ENCODE peak calls at places on chromosomes 4 and X, in eight cellular contexts. F is neural progenitor cell, D is AG04449, M is BJ, O is hepatocyte, A is left lung, U is fibroblast of mammary gland, L is pancreas. P is an unnamed sample.

GRCh38 chr4:81421346-81422218 is 50.1 kb downstream of the RASGEF1B start:
- DNase-seq in O (peak; percentile 55), U (peak; percentile 52), M (no peak), D (no peak), L (peak; percentile 18), A (peak; percentile 44), F (peak; percentile 21), P (no peak)

GRCh38 chrX:19543951-19544359 is 28.6 kb upstream of the MAP3K15 start:
- DNase-seq in A (no peak), L (no peak), M (no peak), O (no peak), D (no peak), F (no peak), U (no peak), P (no peak)

GRCh38 chr4:168070903-168071302 is 21.4 kb upstream of the ANXA10 start:
- DNase-seq in A (no peak), O (no peak), L (no peak), U (no peak), F (no peak), D (no peak), M (no peak), P (no peak)

GRCh38 chr4:22668301-22668700 is 24.4 kb upstream of the GBA3 start:
- DNase-seq in L (no peak), U (peak; percentile 66), O (no peak), A (no peak), F (no peak), M (peak; percentile 46), D (peak; percentile 56), P (no peak)

GRCh38 chr4:80788798-80789197 is 241.7 kb upstream of the BMP3 start:
- DNase-seq in D (no peak), M (no peak), A (no peak), U (peak; percentile 10), F (no peak), L (no peak), O (peak; percentile 8), P (no peak)

GRCh38 chrX:46750829-46751228 is 8.1 kb downstream of the SLC9A7 start:
- DNase-seq in O (no peak), U (no peak), D (no peak), M (no peak), F (no peak), A (no peak), L (no peak), P (no peak)

GRCh38 chr4:10082459-10083272 is 33.9 kb downstream of the WDR1 start:
- DNase-seq in F (no peak), L (no peak), O (no peak), A (peak; percentile 19), M (no peak), D (no peak), U (no peak), P (no peak)

GRCh38 chr4:171846232-171846631 is 33.0 kb downstream of the GALNTL6 start:
- DNase-seq in A (no peak), D (peak; percentile 17), F (peak; percentile 83), U (peak; percentile 40), L (peak; percentile 15), O (peak; percentile 77), M (no peak), P (no peak)

GRCh38 chr4:72909461-72909860 is 160.1 kb downstream of the COX18 start:
- DNase-seq in U (no peak), O (peak; percentile 56), A (no peak), F (peak; percentile 52), M (no peak), L (peak; percentile 11), D (no peak), P (no peak)
- TF ChIP-seq CTCF in U (no peak), O (peak; percentile 43), A (peak; percentile 29), F (peak; percentile 54), M (peak; percentile 35), L (no peak), D (no peak), P (no peak)

DNA sequence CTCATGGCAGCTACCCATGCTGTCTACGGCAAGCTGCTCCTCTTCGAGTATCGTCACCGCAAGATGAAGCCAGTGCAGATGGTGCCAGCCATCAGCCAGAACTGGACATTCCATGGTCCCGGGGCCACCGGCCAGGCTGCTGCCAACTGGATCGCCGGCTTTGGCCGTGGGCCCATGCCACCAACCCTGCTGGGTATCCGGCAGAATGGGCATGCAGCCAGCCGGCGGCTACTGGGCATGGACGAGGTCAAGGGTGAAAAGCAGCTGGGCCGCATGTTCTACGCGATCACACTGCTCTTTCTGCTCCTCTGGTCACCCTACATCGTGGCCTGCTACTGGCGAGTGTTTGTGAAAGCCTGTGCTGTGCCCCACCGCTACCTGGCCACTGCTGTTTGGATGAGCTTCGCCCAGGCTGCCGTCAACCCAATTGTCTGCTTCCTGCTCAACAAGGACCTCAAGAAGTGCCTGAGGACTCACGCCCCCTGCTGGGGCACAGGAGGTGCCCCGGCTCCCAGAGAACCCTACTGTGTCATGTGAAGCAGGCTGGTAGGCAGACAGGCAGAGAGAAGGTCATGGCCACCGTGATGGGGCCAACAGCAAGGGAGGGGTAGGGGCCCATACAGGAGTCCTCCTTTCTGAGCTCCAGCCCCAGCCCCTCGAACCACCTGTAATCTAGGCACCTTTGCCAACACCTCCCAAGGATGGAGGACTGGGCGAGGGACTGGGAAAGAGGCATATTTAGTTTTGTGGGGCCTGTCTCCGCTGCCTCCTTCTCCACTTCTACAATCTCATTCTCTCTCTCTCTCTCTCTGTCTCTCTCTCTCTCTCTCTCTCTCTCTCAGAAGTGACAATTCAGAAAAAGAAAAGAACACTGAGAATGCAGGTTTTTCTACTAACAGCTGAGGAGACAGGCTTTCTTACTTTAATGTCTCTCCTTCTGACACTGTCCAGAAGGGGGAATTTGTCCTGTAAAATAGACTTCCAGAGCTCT is 4.7 kb upstream of the TSPYL2 start:
- DNase-seq in U (no peak), M (no peak), O (no peak), D (no peak), L (no peak), F (no peak), A (no peak), P (no peak)
- TF ChIP-seq CTCF in U (no peak), M (no peak), O (no peak), D (no peak), L (no peak), F (no peak), A (no peak), P (no peak)

GRCh38 chr4:90293320-90293719 is 166.1 kb downstream of the CCSER1 start:
- DNase-seq in L (no peak), M (no peak), D (no peak), U (peak; percentile 32), A (no peak), O (no peak), F (no peak), P (no peak)
- TF ChIP-seq CTCF in L (no peak), M (peak; percentile 36), D (no peak), U (peak; percentile 47), A (peak; percentile 41), O (peak; percentile 89), F (peak; percentile 70), P (peak; percentile 83)

GRCh38 chr4:7645158-7645557 is 210.4 kb upstream of the PSAPL1 start:
- DNase-seq in O (no peak), A (no peak), M (no peak), F (no peak), D (no peak), L (no peak), U (no peak), P (no peak)
- TF ChIP-seq CTCF in O (no peak), A (no peak), M (no peak), F (no peak), D (no peak), L (no peak), U (no peak), P (no peak)

DNA sequence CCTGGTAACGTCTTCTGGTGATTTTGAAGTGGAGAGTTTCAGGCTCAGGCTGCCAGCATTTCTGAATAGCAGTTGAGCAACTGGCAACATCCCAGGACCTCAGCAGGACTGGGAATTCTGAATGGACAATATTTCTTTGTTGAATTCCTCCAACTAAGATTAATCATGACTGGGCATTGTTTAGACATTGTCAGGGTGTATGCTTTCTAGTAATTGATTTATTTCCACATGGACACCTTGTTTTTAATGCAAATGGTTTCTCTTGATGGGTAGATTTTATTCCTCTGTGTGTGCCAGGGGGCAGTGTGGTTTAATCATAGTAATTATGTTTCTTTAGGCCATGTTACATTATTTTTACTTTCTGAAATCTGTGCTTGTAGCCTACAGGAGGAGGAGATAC is 1004.7 kb upstream of the LCORL start:
- DNase-seq in L (peak; percentile 24), D (no peak), A (no peak), O (no peak), U (no peak), F (no peak), M (no peak), P (no peak)
- TF ChIP-seq CTCF in L (no peak), D (no peak), A (no peak), O (peak; percentile 15), U (no peak), F (peak; percentile 21), M (no peak), P (no peak)

DNA sequence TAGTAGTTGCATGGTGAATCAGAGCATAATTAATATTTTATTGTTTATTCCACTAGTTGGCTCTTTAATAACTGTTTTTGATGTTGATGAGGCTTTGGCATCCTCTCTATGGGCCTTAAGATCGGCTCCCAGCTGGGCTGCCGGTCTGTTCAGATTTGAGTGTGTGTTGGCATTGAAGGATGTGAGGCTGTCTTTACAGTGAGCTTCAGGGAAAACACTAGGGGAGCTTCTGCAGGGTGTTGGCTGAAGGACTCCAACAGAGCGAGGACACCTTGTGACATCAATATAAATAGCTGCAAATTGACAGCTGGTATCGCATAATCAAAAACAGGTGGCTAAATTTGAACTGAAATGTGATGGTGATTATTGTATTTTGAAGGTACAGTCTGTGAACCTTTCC is 322.0 kb downstream of the FSTL5 start:
- DNase-seq in F (no peak), L (no peak), A (no peak), O (no peak), U (no peak), M (no peak), D (no peak), P (no peak)
- TF ChIP-seq CTCF in F (no peak), L (no peak), A (no peak), O (no peak), U (no peak), M (no peak), D (no peak), P (no peak)

GRCh38 chr4:54384563-54384962 is 155.5 kb downstream of the PDGFRA start:
- DNase-seq in O (peak; percentile 34), D (no peak), U (peak; percentile 54), F (peak; percentile 38), L (no peak), M (no peak), A (no peak), P (no peak)
- TF ChIP-seq CTCF in O (peak; percentile 37), D (peak; percentile 62), U (peak; percentile 54), F (peak; percentile 41), L (no peak), M (peak; percentile 64), A (peak; percentile 19), P (no peak)

GRCh38 chrX:72540318-72540717 is 32.3 kb downstream of the HDAC8 start:
- DNase-seq in D (no peak), A (no peak), O (peak; percentile 8), M (peak; percentile 1), L (no peak), F (no peak), U (peak; percentile 59), P (no peak)
- TF ChIP-seq CTCF in D (no peak), A (peak; percentile 24), O (peak; percentile 42), M (peak; percentile 19), L (no peak), F (peak; percentile 25), U (peak; percentile 34), P (peak; percentile 35)